ENCODE peak calls at places on chromosome 19, in five cellular contexts. Z is H1, V is HCT116, J is SK-N-SH, L is K562. S is an unnamed sample.

GRCh38 chr19:3520166-3521103 is 14.3 kb downstream of the FZR1 start:
- DNase-seq in Z (no peak), V (no peak), J (peak), L (peak), S (no peak)

GRCh38 chr19:31334101-31334848 is 15.0 kb downstream of the TSHZ3 start:
- DNase-seq in Z (no peak), V (no peak), J (no peak), L (no peak), S (no peak)

GRCh38 chr19:57382806-57383488 is 6.7 kb upstream of the ZNF548 start:
- DNase-seq in Z (no peak), V (no peak), J (no peak), L (no peak), S (no peak)

GRCh38 chr19:23787106-23787505 is 28.4 kb upstream of the ZNF681 start:
- DNase-seq in Z (no peak), V (no peak), J (no peak), L (no peak), S (no peak)

GRCh38 chr19:4172861-4173473 is 9.4 kb downstream of the SIRT6 start:
- DNase-seq in Z (no peak), V (no peak), J (peak), L (peak), S (peak)

GRCh38 chr19:2227415-2228156 is 8.5 kb downstream of the PLEKHJ1 start:
- DNase-seq in Z (no peak), V (no peak), J (no peak), L (no peak), S (no peak)

GRCh38 chr19:28705008-28705407 is 507.9 kb downstream of the UQCRFS1 start:
- DNase-seq in Z (no peak), V (no peak), J (no peak), L (peak), S (peak)

GRCh38 chr19:40804783-40805242 is 5.8 kb downstream of the EGLN2 start:
- DNase-seq in Z (no peak), V (no peak), J (no peak), L (no peak), S (no peak)

GRCh38 chr19:56595548-56595899 is 422 bp downstream of the ZNF71 start:
- DNase-seq in Z (no peak), V (no peak), J (no peak), L (no peak), S (no peak)

GRCh38 chr19:16877581-16877980 is 11.2 kb upstream of the F2RL3 start:
- DNase-seq in Z (no peak), V (no peak), J (no peak), L (no peak), S (no peak)

GRCh38 chr19:1935484-1936208 is 5.3 kb upstream of the CSNK1G2 start:
- DNase-seq in Z (no peak), V (peak), J (no peak), L (peak), S (peak)

GRCh38 chr19:48596679-48597465 is 9.7 kb upstream of the SPACA4 start:
- DNase-seq in Z (no peak), V (no peak), J (no peak), L (no peak), S (no peak)

GRCh38 chr19:48595833-48596232 is 10.7 kb upstream of the SPACA4 start:
- DNase-seq in Z (no peak), V (no peak), J (no peak), L (no peak), S (no peak)

GRCh38 chr19:48598996-48599626 is 7.4 kb upstream of the SPACA4 start:
- DNase-seq in Z (no peak), V (no peak), J (no peak), L (no peak), S (no peak)

GRCh38 chr19:48596237-48596636 is 10.3 kb upstream of the SPACA4 start:
- DNase-seq in Z (no peak), V (no peak), J (no peak), L (no peak), S (no peak)

GRCh38 chr19:48595171-48595570 is 11.4 kb upstream of the SPACA4 start:
- DNase-seq in Z (no peak), V (no peak), J (no peak), L (no peak), S (no peak)
- TF ChIP-seq JUND in Z (no peak), V (no peak), J (no peak), L (no peak), S (no peak)

GRCh38 chr19:54191671-54192453 is 754 bp downstream of the TSEN34 start:
- DNase-seq in Z (no peak), V (no peak), J (no peak), L (no peak), S (no peak)
- TF ChIP-seq JUND in Z (no peak), V (no peak), J (no peak), L (no peak), S (no peak)

GRCh38 chr19:52941941-52942370 is 18.7 kb upstream of the ZNF888 start:
- DNase-seq in Z (no peak), V (no peak), J (peak), L (no peak), S (no peak)
- TF ChIP-seq JUND in Z (no peak), V (no peak), J (no peak), L (no peak), S (no peak)

GRCh38 chr19:33320636-33321035 is 18.3 kb upstream of the CEBPA start:
- DNase-seq in Z (no peak), V (no peak), J (no peak), L (no peak), S (no peak)
- TF ChIP-seq JUND in Z (no peak), V (no peak), J (no peak), L (no peak), S (no peak)

DNA sequence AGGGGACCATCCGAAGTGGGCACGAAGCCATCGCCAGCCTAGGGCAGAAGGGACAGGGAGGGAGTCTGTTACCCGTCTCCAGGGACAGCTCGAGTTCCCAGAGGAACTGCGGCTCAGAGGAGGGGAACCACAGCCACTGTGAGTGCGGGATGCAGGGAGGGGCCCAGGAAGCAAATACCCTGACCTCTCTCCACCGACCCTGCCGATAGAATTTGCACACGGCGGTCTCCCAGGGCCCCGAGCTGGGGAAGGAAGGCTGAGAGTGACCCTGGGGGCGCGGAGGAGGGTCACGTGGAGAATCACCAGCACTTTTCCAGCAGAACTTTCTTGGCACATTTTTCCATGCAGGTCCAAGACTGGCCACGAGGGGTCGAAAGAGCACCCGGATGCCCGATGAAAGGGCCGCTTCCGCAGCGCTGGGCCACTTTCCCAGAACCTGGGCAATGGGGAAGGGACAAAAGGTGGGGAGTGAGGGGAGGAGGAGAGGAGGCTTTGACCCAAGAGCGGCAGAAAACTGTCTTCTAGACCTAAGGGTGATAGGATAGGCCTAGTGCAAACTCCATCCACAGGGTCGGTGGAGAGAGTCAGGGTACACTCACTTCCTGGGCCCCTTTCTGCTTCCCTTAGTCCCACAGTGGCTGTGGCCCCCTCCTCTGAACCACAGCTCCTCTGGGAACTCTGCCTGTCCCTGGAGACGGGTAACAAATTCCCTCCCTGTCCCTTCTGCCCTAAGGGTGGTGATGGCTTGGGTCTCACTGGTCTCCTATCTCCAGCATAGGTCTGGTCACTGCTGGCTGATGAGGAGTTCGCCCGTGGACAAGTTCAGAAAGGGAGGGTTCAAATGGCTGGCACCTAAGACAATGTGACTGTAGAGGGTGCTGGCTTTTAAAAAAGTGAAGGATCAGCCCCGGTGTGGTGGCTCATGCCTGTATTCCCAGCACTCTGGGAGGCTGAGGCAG is 5.3 kb upstream of the GPR4 start:
- DNase-seq in Z (peak), V (no peak), J (peak), L (peak), S (peak)
- TF ChIP-seq JUND in Z (no peak), V (no peak), J (no peak), L (peak), S (no peak)

DNA sequence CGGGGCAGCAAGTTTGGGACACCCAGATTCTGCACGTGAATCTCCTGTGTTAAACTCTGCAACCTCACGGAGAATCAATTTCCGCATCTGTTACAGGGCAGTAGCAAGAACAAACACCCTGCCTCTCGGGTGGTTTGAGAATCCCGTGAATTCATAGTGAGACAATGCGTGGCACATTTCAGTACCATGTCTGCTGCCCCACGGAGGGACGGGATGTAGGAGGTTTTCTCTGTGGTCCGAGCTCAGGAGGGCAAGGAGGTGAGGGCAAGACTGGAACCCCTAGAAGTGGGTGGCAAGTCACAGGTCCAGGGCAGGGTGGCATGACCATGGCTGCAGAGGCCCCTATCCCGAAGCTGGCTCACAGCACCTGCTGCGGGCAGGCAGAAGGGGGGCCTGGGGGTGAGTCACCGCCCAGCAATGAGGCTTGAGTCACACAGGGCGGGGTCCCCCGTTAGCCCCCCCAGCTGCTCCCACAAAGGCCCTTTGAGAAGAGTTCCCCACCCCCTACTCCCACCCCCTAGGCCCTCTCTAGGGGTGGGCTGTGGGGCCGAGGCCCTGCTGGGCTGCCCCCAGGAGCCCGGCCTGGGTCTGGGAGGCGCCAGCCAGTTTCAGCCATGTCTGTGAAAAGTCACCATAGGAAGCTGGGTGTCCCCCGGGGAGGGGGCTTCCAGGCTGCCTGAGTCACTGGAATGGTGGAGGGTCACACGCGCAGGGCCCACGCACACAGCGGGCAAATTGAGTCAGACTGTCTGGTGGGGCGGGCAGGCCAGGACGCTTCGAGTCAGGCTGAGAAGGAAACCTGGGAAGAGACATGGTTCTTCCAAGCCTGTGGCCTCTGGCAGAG is 25.8 kb upstream of the NANOS3 start:
- DNase-seq in Z (no peak), V (peak), J (peak), L (peak), S (no peak)
- TF ChIP-seq JUND in Z (peak), V (no peak), J (peak), L (peak), S (no peak)

DNA sequence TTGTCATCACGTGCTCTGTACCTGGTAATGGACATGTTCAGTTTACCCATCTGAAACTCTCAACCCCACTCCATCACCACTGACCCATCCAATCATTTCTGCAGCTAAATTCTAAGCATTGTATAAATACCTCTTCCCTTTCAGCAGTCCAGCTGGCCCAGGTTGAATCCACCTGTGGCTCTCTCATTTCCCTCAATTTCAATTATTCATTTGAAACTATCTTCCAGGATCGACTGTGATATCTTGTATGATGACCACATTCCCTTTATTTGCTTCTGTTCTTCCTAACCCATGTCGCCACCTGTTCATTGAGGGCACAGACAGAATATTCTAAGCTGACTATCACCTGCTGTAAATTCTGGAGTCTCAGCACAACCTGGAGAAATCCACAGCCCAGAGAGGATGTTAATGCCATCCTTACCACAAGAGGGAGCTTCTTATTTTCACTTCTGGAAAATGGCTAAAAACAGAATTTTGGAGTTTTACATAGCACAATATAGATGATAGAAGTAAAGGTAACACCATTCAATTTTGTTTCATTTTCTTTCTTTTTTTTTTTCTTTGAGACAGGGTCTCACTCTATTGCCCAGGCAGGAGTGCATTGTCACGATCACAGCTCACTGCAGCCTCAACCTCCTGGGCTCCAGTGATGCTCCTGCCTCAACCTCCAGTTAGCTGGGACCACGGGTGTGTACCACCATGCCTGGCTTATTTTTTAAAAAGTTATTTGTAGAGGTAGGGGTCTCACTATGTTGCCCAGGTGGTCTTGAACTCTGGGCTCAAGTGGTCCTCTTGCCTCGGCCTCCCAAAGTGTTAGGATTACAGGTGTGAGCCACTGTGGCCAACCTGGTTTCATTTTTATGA is 38.6 kb downstream of the ZNF823 start:
- DNase-seq in Z (no peak), V (peak), J (peak), L (peak), S (no peak)
- TF ChIP-seq JUND in Z (no peak), V (no peak), J (no peak), L (no peak), S (no peak)

S was measured in T47D.